ENCODE peak calls at places on chromosome 18, in five cellular contexts. One of them, this sample, is unnamed.
A peak's percentile ranks its signal among the peaks of the same experiment; 100 is the strongest.

GRCh38 chr18:37403100-37403781 is 162.4 kb downstream of the CELF4 start:
- DNase-seq in Peyer's patch: no peak
- DNase-seq in prostate gland: no peak
- DNase-seq in heart right ventricle: peak; percentile 74
- DNase-seq in CD4-positive, alpha-beta T cell: no peak
- DNase-seq in this sample: no peak

GRCh38 chr18:13359195-13359594 is 140.6 kb downstream of the LDLRAD4 start:
- DNase-seq in CD4-positive, alpha-beta T cell: no peak
- DNase-seq in Peyer's patch: no peak
- DNase-seq in prostate gland: no peak
- DNase-seq in heart right ventricle: no peak
- DNase-seq in this sample: no peak

GRCh38 chr18:79519751-79520472 is 124.2 kb downstream of the NFATC1 start:
- DNase-seq in Peyer's patch: peak; percentile 37
- DNase-seq in heart right ventricle: peak; percentile 4
- DNase-seq in prostate gland: no peak
- DNase-seq in CD4-positive, alpha-beta T cell: peak; percentile 53
- DNase-seq in this sample: peak; percentile 41

GRCh38 chr18:13660510-13660909 is 65.8 kb downstream of the FAM210A start:
- DNase-seq in Peyer's patch: no peak
- DNase-seq in heart right ventricle: peak; percentile 34
- DNase-seq in prostate gland: no peak
- DNase-seq in CD4-positive, alpha-beta T cell: no peak
- DNase-seq in this sample: no peak

GRCh38 chr18:57806891-57807280 is 3.8 kb upstream of the ATP8B1 start:
- DNase-seq in CD4-positive, alpha-beta T cell: no peak
- DNase-seq in heart right ventricle: peak; percentile 44
- DNase-seq in prostate gland: no peak
- DNase-seq in Peyer's patch: no peak
- DNase-seq in this sample: no peak

GRCh38 chr18:35717182-35717581 is 135.6 kb downstream of the GALNT1 start:
- DNase-seq in prostate gland: no peak
- DNase-seq in heart right ventricle: no peak
- DNase-seq in CD4-positive, alpha-beta T cell: no peak
- DNase-seq in Peyer's patch: no peak
- DNase-seq in this sample: no peak

GRCh38 chr18:79797518-79798345 is at the start of gene KCNG2:
- DNase-seq in Peyer's patch: peak; percentile 60
- DNase-seq in prostate gland: no peak
- DNase-seq in heart right ventricle: no peak
- DNase-seq in CD4-positive, alpha-beta T cell: no peak
- DNase-seq in this sample: no peak

GRCh38 chr18:21167641-21168372 is 56.2 kb upstream of the ROCK1 start:
- DNase-seq in Peyer's patch: no peak
- DNase-seq in prostate gland: peak; percentile 84
- DNase-seq in CD4-positive, alpha-beta T cell: no peak
- DNase-seq in heart right ventricle: no peak
- DNase-seq in this sample: no peak

GRCh38 chr18:49359732-49360444 is 100.6 kb downstream of the DYM start:
- DNase-seq in heart right ventricle: no peak
- DNase-seq in prostate gland: no peak
- DNase-seq in Peyer's patch: no peak
- DNase-seq in CD4-positive, alpha-beta T cell: no peak
- DNase-seq in this sample: no peak

GRCh38 chr18:78448106-78448505 is 531.5 kb upstream of the SALL3 start:
- DNase-seq in prostate gland: no peak
- DNase-seq in CD4-positive, alpha-beta T cell: no peak
- DNase-seq in heart right ventricle: no peak
- DNase-seq in Peyer's patch: no peak
- DNase-seq in this sample: no peak

GRCh38 chr18:11908182-11909080 is at the start of gene MPPE1:
- DNase-seq in prostate gland: peak; percentile 86
- DNase-seq in heart right ventricle: peak; percentile 89
- DNase-seq in Peyer's patch: peak; percentile 93
- DNase-seq in CD4-positive, alpha-beta T cell: peak; percentile 87
- DNase-seq in this sample: peak; percentile 90

GRCh38 chr18:50812834-50813233 is 7.0 kb downstream of the MRO start:
- DNase-seq in heart right ventricle: no peak
- DNase-seq in CD4-positive, alpha-beta T cell: no peak
- DNase-seq in prostate gland: no peak
- DNase-seq in Peyer's patch: no peak
- DNase-seq in this sample: no peak

GRCh38 chr18:73563345-73563744 is 584.3 kb downstream of the FBXO15 start:
- DNase-seq in prostate gland: no peak
- DNase-seq in Peyer's patch: no peak
- DNase-seq in heart right ventricle: no peak
- DNase-seq in CD4-positive, alpha-beta T cell: no peak
- DNase-seq in this sample: no peak

GRCh38 chr18:72811047-72811446 is 56.7 kb downstream of the NETO1 start:
- DNase-seq in Peyer's patch: no peak
- DNase-seq in CD4-positive, alpha-beta T cell: no peak
- DNase-seq in heart right ventricle: no peak
- DNase-seq in prostate gland: no peak
- DNase-seq in this sample: no peak

GRCh38 chr18:50706199-50706598 is 113.6 kb downstream of the MRO start:
- DNase-seq in Peyer's patch: no peak
- DNase-seq in prostate gland: no peak
- DNase-seq in CD4-positive, alpha-beta T cell: no peak
- DNase-seq in heart right ventricle: no peak
- DNase-seq in this sample: no peak

GRCh38 chr18:22813648-22814328 is 119.3 kb upstream of the RBBP8 start:
- DNase-seq in prostate gland: peak; percentile 43
- DNase-seq in CD4-positive, alpha-beta T cell: no peak
- DNase-seq in heart right ventricle: no peak
- DNase-seq in Peyer's patch: no peak
- DNase-seq in this sample: no peak

GRCh38 chr18:75200644-75201272 is 8.2 kb downstream of the PTGR3 start:
- DNase-seq in heart right ventricle: no peak
- DNase-seq in prostate gland: no peak
- DNase-seq in CD4-positive, alpha-beta T cell: no peak
- DNase-seq in Peyer's patch: no peak
- DNase-seq in this sample: no peak

GRCh38 chr18:23238152-23238531 is 102.9 kb downstream of the CABLES1 start:
- DNase-seq in Peyer's patch: no peak
- DNase-seq in CD4-positive, alpha-beta T cell: no peak
- DNase-seq in heart right ventricle: peak; percentile 51
- DNase-seq in prostate gland: peak; percentile 49
- DNase-seq in this sample: no peak

GRCh38 chr18:73564073-73564472 is 583.6 kb downstream of the FBXO15 start:
- DNase-seq in heart right ventricle: no peak
- DNase-seq in Peyer's patch: no peak
- DNase-seq in CD4-positive, alpha-beta T cell: no peak
- DNase-seq in prostate gland: no peak
- DNase-seq in this sample: no peak

GRCh38 chr18:61333271-61333745 is at the start of gene CDH20:
- DNase-seq in heart right ventricle: no peak
- DNase-seq in prostate gland: no peak
- DNase-seq in Peyer's patch: no peak
- DNase-seq in CD4-positive, alpha-beta T cell: no peak
- DNase-seq in this sample: no peak

GRCh38 chr18:45335644-45336043 is 279.6 kb upstream of the SLC14A2 start:
- DNase-seq in heart right ventricle: no peak
- DNase-seq in CD4-positive, alpha-beta T cell: no peak
- DNase-seq in prostate gland: peak; percentile 54
- DNase-seq in Peyer's patch: no peak
- DNase-seq in this sample: no peak

GRCh38 chr18:21489919-21490495 is 110.5 kb downstream of the ESCO1 start:
- DNase-seq in CD4-positive, alpha-beta T cell: no peak
- DNase-seq in Peyer's patch: no peak
- DNase-seq in prostate gland: no peak
- DNase-seq in heart right ventricle: no peak
- DNase-seq in this sample: no peak

GRCh38 chr18:32714571-32715148 is 58.2 kb downstream of the KLHL14 start:
- DNase-seq in prostate gland: peak; percentile 46
- DNase-seq in heart right ventricle: peak; percentile 33
- DNase-seq in Peyer's patch: no peak
- DNase-seq in CD4-positive, alpha-beta T cell: no peak
- DNase-seq in this sample: no peak

GRCh38 chr18:34661464-34662087 is 48.5 kb upstream of the DTNA start:
- DNase-seq in prostate gland: no peak
- DNase-seq in Peyer's patch: no peak
- DNase-seq in CD4-positive, alpha-beta T cell: no peak
- DNase-seq in heart right ventricle: no peak
- DNase-seq in this sample: no peak

GRCh38 chr18:40687401-40687800 is 1267.6 kb upstream of the PIK3C3 start:
- DNase-seq in CD4-positive, alpha-beta T cell: no peak
- DNase-seq in prostate gland: no peak
- DNase-seq in heart right ventricle: no peak
- DNase-seq in Peyer's patch: no peak
- DNase-seq in this sample: no peak

GRCh38 chr18:58590231-58590630 is 38.7 kb downstream of the ALPK2 start:
- DNase-seq in prostate gland: no peak
- DNase-seq in heart right ventricle: no peak
- DNase-seq in CD4-positive, alpha-beta T cell: no peak
- DNase-seq in Peyer's patch: no peak
- DNase-seq in this sample: no peak

GRCh38 chr18:12862467-12862866 is 21.6 kb downstream of the PTPN2 start:
- DNase-seq in prostate gland: no peak
- DNase-seq in CD4-positive, alpha-beta T cell: no peak
- DNase-seq in heart right ventricle: no peak
- DNase-seq in Peyer's patch: peak; percentile 56
- DNase-seq in this sample: no peak

GRCh38 chr18:35334821-35335220 is 9.4 kb downstream of the ZNF24 start:
- DNase-seq in heart right ventricle: no peak
- DNase-seq in CD4-positive, alpha-beta T cell: no peak
- DNase-seq in prostate gland: no peak
- DNase-seq in Peyer's patch: no peak
- DNase-seq in this sample: no peak

GRCh38 chr18:74336656-74337055 is 21.0 kb downstream of the C18orf63 start:
- DNase-seq in CD4-positive, alpha-beta T cell: no peak
- DNase-seq in Peyer's patch: no peak
- DNase-seq in heart right ventricle: no peak
- DNase-seq in prostate gland: no peak
- DNase-seq in this sample: no peak

GRCh38 chr18:27735117-27735516 is 441.8 kb downstream of the CDH2 start:
- DNase-seq in prostate gland: no peak
- DNase-seq in Peyer's patch: no peak
- DNase-seq in heart right ventricle: no peak
- DNase-seq in CD4-positive, alpha-beta T cell: no peak
- DNase-seq in this sample: no peak

GRCh38 chr18:61531891-61532290 is 198.7 kb downstream of the CDH20 start:
- DNase-seq in CD4-positive, alpha-beta T cell: no peak
- DNase-seq in prostate gland: no peak
- DNase-seq in heart right ventricle: no peak
- DNase-seq in Peyer's patch: no peak
- DNase-seq in this sample: no peak

GRCh38 chr18:62566199-62566598 is 43.4 kb downstream of the ZCCHC2 start:
- DNase-seq in prostate gland: peak; percentile 32
- DNase-seq in Peyer's patch: no peak
- DNase-seq in heart right ventricle: peak; percentile 37
- DNase-seq in CD4-positive, alpha-beta T cell: no peak
- DNase-seq in this sample: peak; percentile 63
- TF ChIP-seq CTCF in prostate gland: peak; percentile 24
- TF ChIP-seq CTCF in Peyer's patch: no peak
- TF ChIP-seq CTCF in heart right ventricle: peak; percentile 33
- TF ChIP-seq CTCF in CD4-positive, alpha-beta T cell: peak; percentile 33
- TF ChIP-seq CTCF in this sample: peak; percentile 50

GRCh38 chr18:26656944-26657536 is 108.7 kb upstream of the KCTD1 start:
- DNase-seq in prostate gland: peak; percentile 75
- DNase-seq in heart right ventricle: peak; percentile 74
- DNase-seq in CD4-positive, alpha-beta T cell: no peak
- DNase-seq in Peyer's patch: peak; percentile 72
- DNase-seq in this sample: peak; percentile 62

GRCh38 chr18:26655010-26655613 is 106.8 kb upstream of the KCTD1 start:
- DNase-seq in Peyer's patch: no peak
- DNase-seq in CD4-positive, alpha-beta T cell: no peak
- DNase-seq in prostate gland: no peak
- DNase-seq in heart right ventricle: no peak
- DNase-seq in this sample: no peak

GRCh38 chr18:26654173-26655009 is 106.0 kb upstream of the KCTD1 start:
- DNase-seq in CD4-positive, alpha-beta T cell: no peak
- DNase-seq in prostate gland: peak; percentile 25
- DNase-seq in heart right ventricle: no peak
- DNase-seq in Peyer's patch: no peak
- DNase-seq in this sample: no peak

GRCh38 chr18:26656401-26656943 is 108.1 kb upstream of the KCTD1 start:
- DNase-seq in prostate gland: no peak
- DNase-seq in CD4-positive, alpha-beta T cell: no peak
- DNase-seq in heart right ventricle: no peak
- DNase-seq in Peyer's patch: no peak
- DNase-seq in this sample: no peak

DNA sequence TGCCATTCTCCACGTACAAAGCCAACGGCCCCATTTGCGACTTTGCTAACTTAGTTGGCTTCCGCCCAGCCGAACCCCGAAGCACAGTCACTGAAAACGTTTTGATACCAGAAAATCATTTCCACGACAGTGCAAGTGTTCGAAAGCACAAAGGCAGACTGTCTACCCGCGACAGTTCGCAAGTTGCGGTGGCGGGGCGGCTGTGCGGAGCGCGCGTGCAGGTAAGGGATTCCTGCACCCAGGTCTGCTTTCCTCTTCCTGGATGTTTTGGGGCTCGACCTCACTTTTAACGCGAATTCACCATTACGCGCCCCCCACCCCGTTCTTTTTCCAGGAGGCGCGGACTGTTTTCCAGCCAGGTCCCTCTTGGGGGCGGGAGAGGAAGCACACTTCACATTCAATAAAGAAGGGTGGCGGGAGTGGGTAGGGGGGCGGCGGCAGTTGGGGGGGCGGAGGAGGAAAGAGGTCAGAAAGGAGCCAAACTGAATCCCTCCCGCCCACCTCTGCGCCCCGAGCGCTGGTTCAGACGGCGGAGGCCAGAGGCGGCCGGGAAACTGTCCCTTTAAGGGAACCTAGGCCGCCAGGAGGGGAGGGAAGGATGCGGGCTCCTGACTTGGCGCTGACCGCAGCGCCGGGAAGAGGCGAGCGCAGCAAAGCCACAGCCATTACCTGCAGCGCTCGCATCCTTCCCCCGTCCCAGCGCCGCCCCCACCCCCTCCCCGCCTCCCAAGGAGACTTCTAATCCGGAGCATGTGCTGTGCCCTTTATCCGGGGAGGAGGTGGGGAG is 107.5 kb upstream of the KCTD1 start:
- DNase-seq in CD4-positive, alpha-beta T cell: no peak
- DNase-seq in prostate gland: peak; percentile 49
- DNase-seq in heart right ventricle: peak; percentile 36
- DNase-seq in Peyer's patch: peak; percentile 60
- DNase-seq in this sample: no peak
- TF ChIP-seq CTCF in CD4-positive, alpha-beta T cell: no peak
- TF ChIP-seq CTCF in prostate gland: peak; percentile 15
- TF ChIP-seq CTCF in heart right ventricle: no peak
- TF ChIP-seq CTCF in Peyer's patch: no peak
- TF ChIP-seq CTCF in this sample: no peak

GRCh38 chr18:9792565-9793226 is 84.6 kb downstream of the RAB31 start:
- DNase-seq in prostate gland: no peak
- DNase-seq in Peyer's patch: no peak
- DNase-seq in CD4-positive, alpha-beta T cell: no peak
- DNase-seq in heart right ventricle: no peak
- DNase-seq in this sample: peak; percentile 62
- TF ChIP-seq CTCF in prostate gland: no peak
- TF ChIP-seq CTCF in Peyer's patch: no peak
- TF ChIP-seq CTCF in CD4-positive, alpha-beta T cell: peak; percentile 39
- TF ChIP-seq CTCF in heart right ventricle: peak; percentile 31
- TF ChIP-seq CTCF in this sample: peak; percentile 98

DNA sequence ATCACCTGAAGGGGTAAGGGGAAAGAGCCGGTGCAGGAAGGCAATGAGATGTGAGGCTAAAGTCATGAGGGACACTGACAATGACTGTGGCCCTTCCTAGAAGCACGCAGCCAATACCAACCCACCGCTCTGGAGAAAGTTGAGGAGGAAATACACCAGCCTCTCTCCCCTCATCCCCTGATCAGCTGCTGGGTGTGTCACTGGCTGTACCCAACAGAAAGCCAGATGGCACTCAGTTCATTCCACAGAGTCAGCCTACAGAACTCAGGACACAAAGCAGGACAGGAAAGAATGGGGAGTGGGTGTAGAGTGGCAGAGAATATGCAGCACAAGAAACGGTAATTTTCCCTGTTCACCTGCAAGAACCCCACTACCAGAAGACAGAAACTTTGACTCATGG is 29.7 kb downstream of the CCBE1 start:
- DNase-seq in heart right ventricle: no peak
- DNase-seq in prostate gland: no peak
- DNase-seq in Peyer's patch: no peak
- DNase-seq in CD4-positive, alpha-beta T cell: no peak
- DNase-seq in this sample: no peak
- TF ChIP-seq CTCF in heart right ventricle: no peak
- TF ChIP-seq CTCF in prostate gland: no peak
- TF ChIP-seq CTCF in Peyer's patch: no peak
- TF ChIP-seq CTCF in CD4-positive, alpha-beta T cell: no peak
- TF ChIP-seq CTCF in this sample: no peak

This sample was measured in CD14-positive monocyte.